ENCODE peak calls at places on chromosomes 11 and 22, in ten cellular contexts. I is epithelial cell of esophagus, V is B cell, K is sigmoid colon, L is psoas muscle, A is lower lobe of right lung, M is AG09309, G is AG04450, B is cardiac fibroblast, O is endothelial cell. Q is an unnamed sample.

GRCh38 chr11:61429346-61429690 is 457 bp downstream of the CPSF7 start:
- DNase-seq in I (peak), V (peak), K (peak), L (peak), A (no peak), M (no peak), G (no peak), B (peak), O (peak), Q (no peak)

GRCh38 chr22:28441720-28442263 is 237.8 kb downstream of the TTC28 start:
- DNase-seq in I (no peak), V (no peak), K (no peak), L (no peak), A (no peak), M (no peak), G (no peak), B (peak), O (no peak), Q (no peak)

GRCh38 chr22:50463188-50463900 is 11.5 kb downstream of the SBF1 start:
- DNase-seq in I (no peak), V (no peak), K (no peak), L (no peak), A (no peak), M (no peak), G (no peak), B (no peak), O (no peak), Q (no peak)

GRCh38 chr11:62806611-62807121 is 1.4 kb upstream of the NXF1 start:
- DNase-seq in I (peak), V (no peak), K (peak), L (peak), A (peak), M (no peak), G (no peak), B (peak), O (no peak), Q (no peak)

GRCh38 chr11:8011383-8011782 is 24.2 kb downstream of the EIF3F start:
- DNase-seq in I (no peak), V (no peak), K (no peak), L (no peak), A (no peak), M (no peak), G (no peak), B (no peak), O (no peak), Q (no peak)

GRCh38 chr22:44638966-44639739 is 62.9 kb upstream of the PRR5 start:
- DNase-seq in I (no peak), V (no peak), K (peak), L (no peak), A (peak), M (no peak), G (no peak), B (peak), O (no peak), Q (peak)

GRCh38 chr11:104484784-104485554 is 321.0 kb upstream of the PDGFD start:
- DNase-seq in I (no peak), V (no peak), K (no peak), L (no peak), A (no peak), M (no peak), G (no peak), B (peak), O (no peak), Q (no peak)

GRCh38 chr11:132549001-132549400 is 983.3 kb downstream of the OPCML start:
- DNase-seq in I (no peak), V (no peak), K (no peak), L (no peak), A (no peak), M (no peak), G (no peak), B (no peak), O (no peak), Q (no peak)

GRCh38 chr11:77710358-77710757 is 72.8 kb upstream of the CLNS1A start:
- DNase-seq in I (peak), V (no peak), K (no peak), L (no peak), A (no peak), M (no peak), G (peak), B (no peak), O (no peak), Q (peak)

GRCh38 chr22:25572708-25573161 is 8.3 kb downstream of the GRK3 start:
- DNase-seq in I (no peak), V (no peak), K (no peak), L (no peak), A (no peak), M (no peak), G (no peak), B (no peak), O (no peak), Q (no peak)

GRCh38 chr11:44316388-44317240 is 6.7 kb upstream of the ALX4 start:
- DNase-seq in I (no peak), V (no peak), K (no peak), L (no peak), A (no peak), M (no peak), G (no peak), B (no peak), O (no peak), Q (no peak)

GRCh38 chr22:27046126-27046525 is 388.7 kb downstream of the MIAT start:
- DNase-seq in I (peak), V (no peak), K (no peak), L (no peak), A (no peak), M (no peak), G (no peak), B (no peak), O (no peak), Q (no peak)

GRCh38 chr11:122981388-122982264 is at the start of gene BSX:
- DNase-seq in I (peak), V (no peak), K (no peak), L (peak), A (peak), M (no peak), G (no peak), B (peak), O (peak), Q (peak)

GRCh38 chr11:107856981-107857517 is 1.5 kb downstream of the SLC35F2 start:
- DNase-seq in I (peak), V (no peak), K (no peak), L (no peak), A (no peak), M (no peak), G (no peak), B (no peak), O (no peak), Q (no peak)

GRCh38 chr11:2375964-2376551 is 1.1 kb upstream of the CD81 start:
- DNase-seq in I (no peak), V (no peak), K (no peak), L (peak), A (peak), M (no peak), G (no peak), B (no peak), O (no peak), Q (no peak)

GRCh38 chr11:2377511-2378443 is 667 bp downstream of the CD81 start:
- DNase-seq in I (peak), V (no peak), K (peak), L (peak), A (peak), M (no peak), G (no peak), B (peak), O (peak), Q (no peak)

GRCh38 chr11:2376751-2377451 is at the start of gene CD81:
- DNase-seq in I (peak), V (peak), K (no peak), L (peak), A (peak), M (no peak), G (no peak), B (peak), O (peak), Q (no peak)

GRCh38 chr11:2374456-2375201 is 2.5 kb upstream of the CD81 start:
- DNase-seq in I (no peak), V (no peak), K (peak), L (peak), A (peak), M (no peak), G (no peak), B (no peak), O (no peak), Q (no peak)

GRCh38 chr11:2375341-2375853 is 1.7 kb upstream of the CD81 start:
- DNase-seq in I (no peak), V (no peak), K (peak), L (peak), A (peak), M (no peak), G (no peak), B (no peak), O (no peak), Q (no peak)
- TF ChIP-seq CTCF in I (peak), V (no peak), K (no peak), L (no peak), A (no peak), M (no peak), G (no peak), B (no peak), O (no peak), Q (no peak)

DNA sequence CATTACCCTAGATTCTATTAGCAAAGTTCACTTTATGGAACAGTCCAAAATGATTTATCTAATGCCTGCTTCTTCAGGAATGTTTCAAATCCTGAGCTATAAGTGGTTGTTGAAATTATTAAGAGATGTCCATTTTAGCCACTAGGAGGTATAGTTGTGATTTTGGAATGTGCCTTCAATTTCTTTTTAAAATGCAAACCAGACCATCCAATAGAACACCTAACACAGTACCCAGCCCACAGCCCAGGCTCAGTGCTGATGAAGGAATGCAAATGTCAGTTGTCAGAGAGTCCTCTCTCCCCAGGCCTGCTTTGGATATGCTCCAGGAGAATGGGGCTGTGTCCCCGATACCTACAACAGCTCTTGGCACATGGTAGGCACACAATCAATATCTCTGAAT is 85.8 kb upstream of the E2F8 start:
- DNase-seq in I (peak), V (no peak), K (no peak), L (no peak), A (no peak), M (no peak), G (no peak), B (peak), O (no peak), Q (no peak)
- TF ChIP-seq CTCF in I (no peak), V (no peak), K (no peak), L (no peak), A (no peak), M (peak), G (peak), B (peak), O (no peak), Q (peak)

GRCh38 chr11:94398101-94398500 is 3.1 kb downstream of the GPR83 start:
- DNase-seq in I (no peak), V (no peak), K (no peak), L (no peak), A (no peak), M (no peak), G (no peak), B (no peak), O (no peak), Q (no peak)

GRCh38 chr11:94402355-94402754 is 1.1 kb upstream of the GPR83 start:
- DNase-seq in I (peak), V (no peak), K (no peak), L (no peak), A (no peak), M (no peak), G (no peak), B (no peak), O (no peak), Q (no peak)

GRCh38 chr11:94400075-94400838 is 962 bp downstream of the GPR83 start:
- DNase-seq in I (no peak), V (no peak), K (no peak), L (no peak), A (no peak), M (no peak), G (no peak), B (no peak), O (no peak), Q (no peak)

GRCh38 chr11:94401773-94402265 is 600 bp upstream of the GPR83 start:
- DNase-seq in I (no peak), V (no peak), K (no peak), L (no peak), A (no peak), M (no peak), G (no peak), B (no peak), O (no peak), Q (no peak)

GRCh38 chr11:94400839-94401772 is at the start of gene GPR83:
- DNase-seq in I (peak), V (no peak), K (no peak), L (peak), A (no peak), M (no peak), G (no peak), B (peak), O (peak), Q (no peak)
- TF ChIP-seq CTCF in I (no peak), V (no peak), K (no peak), L (no peak), A (no peak), M (no peak), G (no peak), B (no peak), O (no peak), Q (no peak)

GRCh38 chr11:48123934-48124755 is 92.5 kb upstream of the OR4B1 start:
- DNase-seq in I (no peak), V (no peak), K (no peak), L (no peak), A (no peak), M (no peak), G (no peak), B (peak), O (no peak), Q (no peak)

GRCh38 chr11:48122246-48122645 is 94.4 kb upstream of the OR4B1 start:
- DNase-seq in I (no peak), V (no peak), K (no peak), L (no peak), A (no peak), M (no peak), G (no peak), B (no peak), O (no peak), Q (no peak)

GRCh38 chr11:48124880-48125279 is 91.7 kb upstream of the OR4B1 start:
- DNase-seq in I (no peak), V (no peak), K (no peak), L (no peak), A (no peak), M (no peak), G (no peak), B (no peak), O (no peak), Q (no peak)

GRCh38 chr11:48122656-48123055 is 94.0 kb upstream of the OR4B1 start:
- DNase-seq in I (no peak), V (no peak), K (no peak), L (no peak), A (no peak), M (no peak), G (no peak), B (no peak), O (no peak), Q (no peak)

DNA sequence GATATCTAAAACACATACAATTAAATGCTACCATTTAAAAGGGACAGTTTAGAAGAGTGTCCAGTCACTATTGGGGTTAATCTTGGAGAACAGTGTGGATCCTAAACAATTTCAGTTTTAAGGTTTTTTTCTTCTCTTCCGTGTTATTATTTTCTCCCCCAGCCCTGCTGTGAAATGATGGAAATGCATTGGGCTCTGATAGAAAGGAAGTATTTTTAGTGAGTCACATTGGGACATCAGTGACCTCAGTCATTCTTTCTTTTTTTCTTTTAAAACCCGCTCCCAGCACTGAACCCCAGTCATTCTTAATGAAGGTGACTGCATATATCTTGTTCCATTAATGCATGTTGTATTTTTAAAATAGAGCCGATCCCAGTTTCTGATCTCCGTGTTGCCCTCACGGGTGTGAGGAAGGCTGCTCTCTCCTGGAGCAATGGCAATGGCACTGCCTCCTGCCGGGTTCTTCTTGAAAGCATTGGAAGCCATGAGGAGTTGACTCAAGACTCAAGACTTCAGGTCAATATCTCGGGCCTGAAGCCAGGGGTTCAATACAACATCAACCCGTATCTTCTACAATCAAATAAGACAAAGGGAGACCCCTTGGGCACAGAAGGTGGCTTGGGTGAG is 93.2 kb upstream of the OR4B1 start:
- DNase-seq in I (no peak), V (no peak), K (no peak), L (no peak), A (no peak), M (no peak), G (no peak), B (no peak), O (no peak), Q (no peak)
- TF ChIP-seq CTCF in I (no peak), V (no peak), K (no peak), L (no peak), A (no peak), M (no peak), G (no peak), B (no peak), O (no peak), Q (no peak)

GRCh38 chr11:32571039-32571438 is 12.6 kb upstream of the EIF3M start:
- DNase-seq in I (no peak), V (no peak), K (no peak), L (no peak), A (no peak), M (no peak), G (no peak), B (no peak), O (no peak), Q (no peak)
- TF ChIP-seq CTCF in I (no peak), V (no peak), K (no peak), L (no peak), A (no peak), M (no peak), G (no peak), B (no peak), O (no peak), Q (no peak)

DNA sequence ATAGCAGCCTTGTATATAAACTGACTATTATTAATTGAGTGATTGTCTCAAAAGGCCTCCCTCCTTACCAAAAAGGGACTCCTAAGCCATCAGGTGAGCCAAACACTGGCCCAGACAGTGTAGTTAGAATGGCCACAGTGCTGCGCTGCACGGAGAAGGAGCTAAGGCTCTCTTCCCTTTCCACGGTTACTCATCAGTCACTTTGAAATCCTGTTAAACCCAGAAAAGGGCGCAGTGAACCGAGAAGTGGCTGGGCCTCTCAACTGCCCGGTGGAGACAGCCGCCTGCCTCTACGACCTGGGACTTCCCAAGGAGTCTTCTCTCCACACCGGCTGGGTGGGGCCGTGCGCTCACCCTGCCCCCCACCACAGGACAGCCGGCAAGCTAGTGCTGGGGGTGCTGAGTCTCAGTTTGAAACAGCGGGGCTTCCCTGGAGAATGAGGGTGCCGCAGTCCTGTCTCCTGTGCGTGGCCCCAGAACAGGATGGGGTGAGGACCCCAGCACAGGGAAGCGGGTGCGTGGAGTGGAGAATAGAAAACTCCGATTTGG is 1.3 kb downstream of the MYH9 start:
- DNase-seq in I (peak), V (peak), K (no peak), L (peak), A (peak), M (no peak), G (no peak), B (peak), O (no peak), Q (no peak)
- TF ChIP-seq CTCF in I (no peak), V (no peak), K (no peak), L (no peak), A (no peak), M (peak), G (peak), B (no peak), O (no peak), Q (no peak)

GRCh38 chr22:38981005-38981658 is 1.0 kb upstream of the APOBEC3B start:
- DNase-seq in I (peak), V (no peak), K (no peak), L (peak), A (no peak), M (no peak), G (no peak), B (peak), O (no peak), Q (no peak)
- TF ChIP-seq CTCF in I (peak), V (peak), K (no peak), L (no peak), A (no peak), M (peak), G (peak), B (no peak), O (peak), Q (peak)

Q was measured in astrocyte of the cerebellum.